ENCODE peak calls at places on chromosomes 7 and 10, in seven cellular contexts. A is Panc1, O is H9, Z is transverse colon, V is spleen, B is suprapubic skin, E is uterus. G is an unnamed sample. For H3K4me1, the result is how much of the 10 kb centered on the place peaks cover.

GRCh38 chr10:33247221-33247907 is 87.1 kb downstream of the NRP1 start:
- DNase-seq in A (no peak), O (no peak), Z (no peak), V (no peak), B (no peak), E (no peak), G (no peak)

GRCh38 chr10:125936331-125936730 is 40.0 kb downstream of the FANK1 start:
- DNase-seq in A (no peak), O (no peak), Z (no peak), V (no peak), B (no peak), E (no peak), G (no peak)

GRCh38 chr10:51342381-51342780 is 268.1 kb downstream of the PRKG1 start:
- DNase-seq in A (no peak), O (no peak), Z (no peak), V (no peak), B (no peak), E (no peak), G (no peak)

GRCh38 chr7:130939285-130940095 is 205.5 kb upstream of the KLF14 start:
- DNase-seq in A (no peak), O (no peak), Z (no peak), V (no peak), B (no peak), E (no peak), G (no peak)

GRCh38 chr10:33507662-33508425 is 173.4 kb upstream of the NRP1 start:
- DNase-seq in A (no peak), O (no peak), Z (no peak), V (no peak), B (no peak), E (no peak), G (no peak)

GRCh38 chr7:101377189-101377736 is 14.6 kb downstream of the COL26A1 start:
- DNase-seq in A (no peak), O (no peak), Z (no peak), V (no peak), B (no peak), E (no peak), G (no peak)

GRCh38 chr10:29658984-29659769 is 24.4 kb upstream of the SVIL start:
- DNase-seq in A (peak), O (no peak), Z (peak), V (no peak), B (no peak), E (peak), G (no peak)

GRCh38 chr7:151700621-151701185 is 176.2 kb downstream of the PRKAG2 start:
- DNase-seq in A (no peak), O (no peak), Z (no peak), V (no peak), B (no peak), E (no peak), G (no peak)

GRCh38 chr10:122441961-122442360 is 12.5 kb upstream of the ARMS2 start:
- DNase-seq in A (peak), O (no peak), Z (no peak), V (no peak), B (no peak), E (peak), G (no peak)

GRCh38 chr10:80739963-80740715 is 202.4 kb downstream of the SH2D4B start:
- DNase-seq in A (no peak), O (peak), Z (no peak), V (no peak), B (no peak), E (no peak), G (no peak)

GRCh38 chr7:111392976-111393762 is 169.1 kb downstream of the IMMP2L start:
- DNase-seq in A (no peak), O (no peak), Z (no peak), V (no peak), B (no peak), E (no peak), G (peak)

GRCh38 chr10:45111509-45111908 is 110.8 kb downstream of the ZNF22 start:
- DNase-seq in A (no peak), O (no peak), Z (no peak), V (no peak), B (no peak), E (no peak), G (no peak)

GRCh38 chr7:122211362-122211761 is 67.3 kb upstream of the AASS start:
- DNase-seq in A (no peak), O (no peak), Z (no peak), V (no peak), B (no peak), E (no peak), G (no peak)

GRCh38 chr10:71213761-71214440 is 1.5 kb downstream of the UNC5B start:
- DNase-seq in A (no peak), O (no peak), Z (peak), V (peak), B (peak), E (peak), G (peak)

GRCh38 chr7:66283003-66283920 is 78.1 kb downstream of the TPST1 start:
- DNase-seq in A (peak), O (no peak), Z (no peak), V (no peak), B (no peak), E (no peak), G (no peak)

GRCh38 chr7:2355079-2356008 is 717 bp downstream of the EIF3B start:
- DNase-seq in A (no peak), O (no peak), Z (peak), V (peak), B (no peak), E (no peak), G (peak)

GRCh38 chr7:30505174-30505697 is 607 bp upstream of the GGCT start:
- DNase-seq in A (peak), O (no peak), Z (no peak), V (no peak), B (no peak), E (no peak), G (no peak)

GRCh38 chr10:98316661-98317060 is 48.7 kb upstream of the LOXL4 start:
- DNase-seq in A (peak), O (no peak), Z (no peak), V (no peak), B (no peak), E (no peak), G (no peak)

GRCh38 chr10:8061274-8062211 is 7.1 kb downstream of the GATA3 start:
- DNase-seq in A (no peak), O (no peak), Z (no peak), V (no peak), B (no peak), E (no peak), G (no peak)

GRCh38 chr10:29540016-29540415 is 94.8 kb downstream of the SVIL start:
- DNase-seq in A (no peak), O (no peak), Z (no peak), V (no peak), B (no peak), E (no peak), G (no peak)

GRCh38 chr7:103074519-103075336 is at the start of the genes ARMC10 and FBXL13:
- DNase-seq in A (peak), O (peak), Z (peak), V (peak), B (peak), E (peak), G (peak)
- TF ChIP-seq CTCF in A (no peak), O (no peak), Z (peak), V (peak), B (peak), E (peak), G (peak)

GRCh38 chr7:520503-521161 is 986 bp upstream of the PDGFA start:
- DNase-seq in A (no peak), O (peak), Z (no peak), V (no peak), B (no peak), E (peak), G (peak)
- H3K27ac ChIP-seq in A (peak), O (no peak), Z (peak), V (peak), B (peak), E (peak), G (peak)

DNA sequence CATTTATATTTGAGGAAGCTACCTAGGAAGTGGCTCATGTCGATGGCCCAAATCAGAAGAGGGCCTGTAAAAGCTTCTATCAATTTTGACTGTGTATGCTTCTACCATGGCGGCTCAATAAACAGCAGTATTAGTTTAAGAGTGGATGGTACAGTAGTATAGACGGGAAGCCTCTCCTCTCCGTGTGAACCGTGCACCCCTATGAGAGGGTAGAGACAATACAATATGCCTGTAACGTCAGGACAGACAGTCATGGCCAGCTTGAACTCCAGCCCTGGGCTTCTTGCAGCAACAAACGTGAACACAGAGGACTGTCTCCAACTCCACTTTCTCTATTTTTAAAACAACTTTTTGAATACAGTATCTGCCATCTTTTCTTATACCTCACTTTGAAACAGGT is 7.7 kb downstream of the IKZF1 start:
- DNase-seq in A (no peak), O (no peak), Z (no peak), V (no peak), B (no peak), E (no peak), G (no peak)
- H3K4me1 ChIP-seq in A (under half), O (under half), Z (under half), V (half or more), B (under half), E (under half), G (under half)

DNA sequence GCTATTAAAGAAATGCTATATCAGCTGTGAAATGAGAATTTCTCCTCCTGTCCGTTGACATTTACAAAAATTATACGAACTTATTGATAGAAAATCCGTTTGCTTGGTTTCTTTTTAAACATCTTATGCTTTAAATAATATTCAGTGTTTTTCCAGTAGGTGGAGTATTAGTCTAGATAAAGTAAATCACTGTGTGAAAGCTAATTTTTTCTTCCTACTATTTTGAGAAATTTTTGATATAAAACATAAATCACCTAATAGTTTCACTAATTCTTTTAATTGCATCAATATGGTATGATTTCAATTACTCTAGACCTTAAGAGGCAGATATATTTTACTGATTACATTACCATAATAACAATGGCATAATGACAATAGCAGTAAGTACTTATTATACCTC is 335.2 kb upstream of the C7orf33 start:
- DNase-seq in A (no peak), O (no peak), Z (no peak), V (no peak), B (no peak), E (no peak), G (no peak)
- TF ChIP-seq CTCF in A (no peak), O (peak), Z (peak), V (no peak), B (no peak), E (peak), G (peak)

GRCh38 chr7:6653101-6653995 is 16.2 kb downstream of the ZNF316 start:
- DNase-seq in A (no peak), O (no peak), Z (no peak), V (no peak), B (peak), E (no peak), G (no peak)
- H3K27ac ChIP-seq in A (no peak), O (no peak), Z (no peak), V (no peak), B (no peak), E (no peak), G (no peak)

GRCh38 chr7:108165726-108166125 is 35.6 kb upstream of the LAMB4 start:
- DNase-seq in A (no peak), O (no peak), Z (no peak), V (no peak), B (no peak), E (no peak), G (no peak)

GRCh38 chr7:108164946-108165345 is 34.8 kb upstream of the LAMB4 start:
- DNase-seq in A (no peak), O (no peak), Z (no peak), V (no peak), B (no peak), E (no peak), G (no peak)

GRCh38 chr7:108164342-108164741 is 34.2 kb upstream of the LAMB4 start:
- DNase-seq in A (no peak), O (no peak), Z (no peak), V (no peak), B (no peak), E (no peak), G (no peak)

GRCh38 chr7:108167460-108167859 is 37.3 kb upstream of the LAMB4 start:
- DNase-seq in A (no peak), O (no peak), Z (no peak), V (no peak), B (no peak), E (no peak), G (no peak)

GRCh38 chr7:108166687-108167086 is 36.5 kb upstream of the LAMB4 start:
- DNase-seq in A (no peak), O (no peak), Z (no peak), V (no peak), B (no peak), E (no peak), G (no peak)
- H3K4me1 ChIP-seq in A (under half), O (under half), Z (under half), V (under half), B (under half), E (under half), G (under half)

DNA sequence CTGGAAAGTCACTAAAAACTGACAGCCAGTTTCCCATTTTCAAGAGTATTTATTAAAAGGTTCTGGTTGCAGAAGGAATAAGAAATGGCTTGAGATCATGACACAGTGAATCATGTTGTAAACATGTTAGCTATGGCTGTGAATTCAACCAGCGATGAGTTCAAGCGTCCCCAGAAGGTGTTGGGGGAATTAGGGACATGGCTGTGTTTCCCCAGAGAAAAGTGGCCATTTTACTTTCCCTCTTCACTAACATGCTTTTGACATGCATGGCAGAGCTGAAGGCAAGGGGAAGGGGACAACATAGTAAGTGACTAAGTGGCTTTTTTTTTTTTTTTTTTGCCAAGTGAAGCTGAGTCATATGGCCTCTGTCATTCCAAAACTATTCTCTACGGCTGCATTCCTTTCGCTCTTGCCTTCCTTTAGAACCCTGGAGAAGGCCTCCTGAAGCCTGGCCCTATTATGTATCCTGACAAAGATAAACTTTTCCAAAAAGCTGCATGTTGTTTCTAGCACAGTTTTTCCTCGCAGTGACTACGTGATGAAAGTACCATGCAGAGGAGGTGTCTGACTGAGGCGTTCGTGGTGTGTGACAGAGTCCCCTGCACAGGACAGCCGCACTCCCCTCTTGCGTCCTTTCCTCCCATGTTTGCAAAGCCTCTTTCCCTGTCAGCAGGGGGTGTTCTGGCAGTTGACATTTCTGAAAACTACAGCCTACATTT is 46.9 kb downstream of the EGFR start:
- DNase-seq in A (peak), O (peak), Z (no peak), V (no peak), B (no peak), E (peak), G (no peak)
- TF ChIP-seq CTCF in A (no peak), O (no peak), Z (no peak), V (no peak), B (no peak), E (no peak), G (no peak)

DNA sequence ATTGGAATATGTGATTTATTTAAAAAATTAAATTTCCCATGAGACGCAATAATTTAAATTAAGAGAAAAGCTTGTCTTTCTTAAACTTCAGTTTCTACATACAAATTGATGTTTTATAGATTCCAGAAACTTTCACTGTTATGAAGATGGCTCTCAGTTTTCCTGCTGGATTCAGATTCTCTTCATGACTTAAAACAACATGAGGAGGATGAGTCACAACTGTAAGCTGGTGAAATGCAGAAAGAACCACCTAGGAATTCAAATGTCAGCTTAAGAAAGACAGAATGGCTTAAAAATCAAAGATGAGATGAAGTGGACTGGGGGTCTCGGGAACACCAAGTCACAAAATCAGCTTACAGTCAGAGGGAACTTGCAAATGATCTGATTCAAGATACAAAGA is 280.0 kb downstream of the KCNMA1 start:
- DNase-seq in A (no peak), O (no peak), Z (no peak), V (no peak), B (no peak), E (no peak), G (no peak)
- H3K27ac ChIP-seq in A (peak), O (no peak), Z (no peak), V (no peak), B (no peak), E (peak), G (no peak)

GRCh38 chr10:77909021-77909754 is 17.4 kb downstream of the DLG5 start:
- DNase-seq in A (no peak), O (no peak), Z (no peak), V (no peak), B (no peak), E (no peak), G (no peak)
- H3K4me1 ChIP-seq in A (under half), O (under half), Z (under half), V (under half), B (half or more), E (under half), G (under half)